ENCODE peak calls at places on chromosomes 7 and 10, in ten cellular contexts. E, G, I, P, K, V, O, D, H and W are unnamed samples.

GRCh38 chr10:114545071-114545470 is 113.0 kb downstream of the ABLIM1 start:
- DNase-seq in E (no peak), G (no peak), I (no peak), P (no peak), K (no peak), V (no peak), O (no peak), D (no peak), H (no peak), W (no peak)

GRCh38 chr7:47587976-47588375 is 6.1 kb upstream of the TNS3 start:
- DNase-seq in E (no peak), G (no peak), I (no peak), P (no peak), K (peak), V (no peak), O (no peak), D (no peak), H (no peak), W (no peak)

GRCh38 chr10:71161429-71161828 is 50.9 kb upstream of the UNC5B start:
- DNase-seq in E (no peak), G (peak), I (no peak), P (no peak), K (no peak), V (no peak), O (no peak), D (no peak), H (no peak), W (no peak)

GRCh38 chr10:44426247-44427034 is 41.5 kb upstream of the CXCL12 start:
- DNase-seq in E (no peak), G (no peak), I (no peak), P (no peak), K (peak), V (no peak), O (no peak), D (no peak), H (no peak), W (no peak)

GRCh38 chr10:46555713-46556514 is 544 bp downstream of the GPRIN2 start:
- DNase-seq in E (peak), G (peak), I (peak), P (peak), K (peak), V (peak), O (no peak), D (no peak), H (no peak), W (no peak)

GRCh38 chr10:8044908-8045727 is 9.4 kb upstream of the GATA3 start:
- DNase-seq in E (no peak), G (no peak), I (no peak), P (no peak), K (peak), V (peak), O (no peak), D (no peak), H (no peak), W (peak)

GRCh38 chr7:113281223-113281622 is 162.9 kb upstream of the SMIM30 start:
- DNase-seq in E (no peak), G (no peak), I (no peak), P (no peak), K (no peak), V (no peak), O (no peak), D (no peak), H (no peak), W (no peak)

GRCh38 chr7:106346678-106347217 is 62.0 kb upstream of the NAMPT start:
- DNase-seq in E (no peak), G (no peak), I (no peak), P (peak), K (peak), V (no peak), O (peak), D (peak), H (peak), W (peak)

GRCh38 chr10:130559213-130559944 is 423.2 kb downstream of the GLRX3 start:
- DNase-seq in E (no peak), G (no peak), I (no peak), P (no peak), K (no peak), V (no peak), O (no peak), D (no peak), H (no peak), W (no peak)

GRCh38 chr7:18997477-18998130 is 119.8 kb downstream of the TWIST1 start:
- DNase-seq in E (no peak), G (no peak), I (no peak), P (no peak), K (no peak), V (no peak), O (no peak), D (no peak), H (no peak), W (no peak)

GRCh38 chr10:126905776-126906703 is 812 bp downstream of the DOCK1 start:
- DNase-seq in E (no peak), G (no peak), I (peak), P (peak), K (peak), V (peak), O (no peak), D (no peak), H (no peak), W (no peak)

GRCh38 chr7:151013728-151014497 is 10.4 kb downstream of the ATG9B start:
- DNase-seq in E (peak), G (no peak), I (peak), P (peak), K (peak), V (peak), O (peak), D (no peak), H (no peak), W (peak)

GRCh38 chr10:79146611-79147130 is 77.9 kb downstream of the ZMIZ1 start:
- DNase-seq in E (peak), G (peak), I (peak), P (peak), K (no peak), V (no peak), O (no peak), D (no peak), H (no peak), W (no peak)

GRCh38 chr7:17822557-17823173 is 117.6 kb downstream of the SNX13 start:
- DNase-seq in E (no peak), G (no peak), I (no peak), P (no peak), K (no peak), V (no peak), O (no peak), D (no peak), H (no peak), W (no peak)

GRCh38 chr7:52472006-52472405 is 563.4 kb upstream of the POM121L12 start:
- DNase-seq in E (no peak), G (no peak), I (no peak), P (no peak), K (no peak), V (no peak), O (no peak), D (no peak), H (no peak), W (no peak)

GRCh38 chr10:132409667-132410028 is 12.6 kb downstream of the PWWP2B start:
- DNase-seq in E (no peak), G (no peak), I (no peak), P (peak), K (no peak), V (no peak), O (no peak), D (no peak), H (no peak), W (no peak)

GRCh38 chr7:13830604-13830915 is 158.9 kb downstream of the ETV1 start:
- DNase-seq in E (no peak), G (no peak), I (no peak), P (no peak), K (no peak), V (no peak), O (no peak), D (no peak), H (no peak), W (no peak)

GRCh38 chr7:156074982-156075615 is 262.8 kb upstream of the SHH start:
- DNase-seq in E (no peak), G (no peak), I (no peak), P (no peak), K (no peak), V (peak), O (no peak), D (no peak), H (no peak), W (no peak)

GRCh38 chr7:110623436-110623835 is 467.5 kb upstream of the LRRN3 start:
- DNase-seq in E (no peak), G (no peak), I (no peak), P (no peak), K (no peak), V (no peak), O (no peak), D (no peak), H (no peak), W (no peak)

GRCh38 chr10:44864042-44864436 is 47.1 kb upstream of the TMEM72 start:
- DNase-seq in E (no peak), G (peak), I (peak), P (peak), K (no peak), V (peak), O (peak), D (no peak), H (no peak), W (peak)

GRCh38 chr10:22324413-22324812 is 3.5 kb downstream of the BMI1 start:
- DNase-seq in E (no peak), G (no peak), I (no peak), P (no peak), K (peak), V (no peak), O (no peak), D (no peak), H (no peak), W (no peak)
- H3K4me3 ChIP-seq in E (peak), G (peak), I (peak), P (no peak), K (peak), V (peak), O (peak), D (no peak), H (no peak), W (peak)

DNA sequence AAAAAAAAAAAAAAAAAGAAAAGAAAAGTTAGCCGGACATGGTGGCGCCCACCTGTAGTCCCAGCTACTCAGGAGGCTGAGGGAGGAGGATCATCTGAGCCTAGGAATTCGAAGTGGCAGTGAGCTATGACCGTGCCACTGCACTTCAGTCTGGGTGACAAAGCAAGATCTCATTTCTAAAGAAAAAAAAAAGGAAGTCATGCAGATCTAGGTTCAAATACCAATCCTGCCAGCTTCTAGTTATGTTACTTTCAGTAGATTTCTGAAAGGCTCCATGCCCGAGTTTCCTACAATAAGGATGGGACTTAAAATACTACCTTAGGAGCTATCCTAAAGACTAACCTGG is 4.5 kb downstream of the ZC3HAV1 start:
- DNase-seq in E (no peak), G (no peak), I (no peak), P (no peak), K (no peak), V (no peak), O (no peak), D (no peak), H (no peak), W (no peak)
- H3K4me3 ChIP-seq in E (no peak), G (no peak), I (peak), P (no peak), K (no peak), V (no peak), O (peak), D (no peak), H (no peak), W (peak)

DNA sequence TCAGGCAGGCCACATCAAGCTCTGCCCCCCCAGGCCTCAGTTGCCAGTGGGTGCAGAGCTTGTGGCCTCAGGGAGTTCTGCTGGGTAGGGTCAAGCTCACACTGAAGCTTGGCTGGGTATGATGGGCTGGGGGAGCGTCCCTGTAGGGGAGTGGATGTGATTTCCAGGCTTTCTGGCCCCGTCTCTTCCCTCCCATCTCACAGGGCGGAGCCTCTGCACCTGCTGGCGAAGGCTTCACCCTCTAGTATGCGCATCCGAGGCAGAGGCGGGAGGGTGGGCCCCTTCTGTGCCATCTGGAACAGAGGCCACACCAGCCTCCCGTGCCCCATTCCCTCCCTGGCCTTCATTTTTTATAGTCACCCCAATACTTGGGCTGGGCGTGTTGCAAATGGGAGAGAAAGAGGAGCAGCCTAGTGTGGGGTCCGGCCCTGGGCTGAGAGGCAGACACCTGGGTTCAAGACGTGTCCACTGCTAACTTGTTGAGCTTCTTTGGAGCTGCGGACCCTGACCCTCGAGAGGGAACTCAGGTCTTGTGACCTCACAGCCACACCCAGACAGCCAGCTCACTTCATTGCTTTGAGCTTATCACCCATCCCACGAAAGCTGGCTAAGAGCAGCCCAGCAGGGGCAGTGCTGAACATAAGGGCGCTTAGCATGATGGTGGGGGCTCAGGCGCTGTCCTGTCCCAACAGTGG is 2.3 kb downstream of the AQP1 start:
- DNase-seq in E (no peak), G (no peak), I (no peak), P (no peak), K (no peak), V (no peak), O (no peak), D (no peak), H (no peak), W (no peak)
- H3K4me3 ChIP-seq in E (peak), G (peak), I (peak), P (peak), K (no peak), V (no peak), O (no peak), D (no peak), H (no peak), W (no peak)

DNA sequence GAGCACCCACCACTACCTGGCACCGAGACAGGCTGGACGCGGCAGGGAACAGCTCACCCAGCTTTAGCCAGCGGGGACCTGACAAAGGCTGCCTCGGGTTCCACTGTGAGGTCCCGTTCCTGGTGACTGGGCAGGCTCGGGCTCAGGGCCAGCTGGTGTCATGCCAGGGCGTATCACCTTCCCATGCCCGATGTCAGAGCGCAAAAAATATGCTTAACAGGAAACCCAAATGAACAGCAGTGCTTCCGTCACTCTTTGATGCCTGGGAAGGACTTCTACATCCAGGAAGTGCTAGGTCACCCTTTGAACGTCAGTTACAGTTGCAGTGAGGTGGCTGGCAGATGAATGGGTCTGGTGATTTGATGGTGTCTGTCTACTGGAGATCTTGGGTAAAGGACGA is 106.0 kb downstream of the ADARB2 start:
- DNase-seq in E (no peak), G (no peak), I (no peak), P (no peak), K (no peak), V (no peak), O (no peak), D (no peak), H (no peak), W (no peak)
- H3K4me3 ChIP-seq in E (no peak), G (no peak), I (no peak), P (no peak), K (no peak), V (no peak), O (no peak), D (no peak), H (no peak), W (no peak)

DNA sequence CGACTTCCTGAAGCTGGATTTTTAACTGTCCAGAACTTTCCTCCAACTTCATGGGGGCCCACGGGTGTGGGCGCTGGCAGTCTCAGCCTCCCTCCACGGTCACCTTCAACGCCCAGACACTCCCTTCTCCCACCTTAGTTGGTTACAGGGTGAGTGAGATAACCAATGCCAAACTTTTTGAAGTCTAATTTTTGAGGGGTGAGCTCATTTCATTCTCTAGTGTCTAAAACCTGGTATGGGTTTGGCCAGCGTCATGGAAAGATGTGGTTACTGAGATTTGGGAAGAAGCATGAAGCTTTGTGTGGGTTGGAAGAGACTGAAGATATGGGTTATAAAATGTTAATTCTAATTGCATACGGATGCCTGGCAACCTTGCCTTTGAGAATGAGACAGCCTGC is 3.3 kb downstream of the FZD1 start:
- DNase-seq in E (no peak), G (no peak), I (no peak), P (no peak), K (peak), V (no peak), O (no peak), D (no peak), H (no peak), W (no peak)
- H3K4me3 ChIP-seq in E (peak), G (peak), I (peak), P (no peak), K (peak), V (peak), O (no peak), D (peak), H (peak), W (no peak)

GRCh38 chr7:522938-523289 is 3.3 kb upstream of the PDGFA start:
- DNase-seq in E (no peak), G (no peak), I (no peak), P (no peak), K (peak), V (no peak), O (no peak), D (no peak), H (no peak), W (no peak)
- H3K4me3 ChIP-seq in E (peak), G (peak), I (peak), P (no peak), K (no peak), V (peak), O (no peak), D (no peak), H (no peak), W (no peak)